ENCODE peak calls at places on chromosomes 2 and 18, in six cellular contexts. L is Right ventricle myocardium superior, P is left colon, K is upper lobe of right lung, U is PC-3, Z is left ventricle myocardium superior. S is an unnamed sample.
A peak's percentile ranks its signal among the peaks of the same experiment; 100 is the strongest.

GRCh38 chr2:239903803-239904202 is 121.3 kb downstream of the NDUFA10 start:
- ATAC-seq in Z (no peak), U (no peak), P (no peak), K (no peak), L (no peak), S (no peak)

GRCh38 chr2:2938481-2938880 is 439.1 kb downstream of the EIPR1 start:
- ATAC-seq in L (no peak), K (no peak), U (no peak), Z (no peak), P (no peak), S (no peak)

GRCh38 chr2:229752970-229753729 is 38.8 kb upstream of the DNER start:
- ATAC-seq in L (no peak), P (peak; percentile 26), K (peak; percentile 51), U (no peak), Z (no peak), S (no peak)

GRCh38 chr2:8300905-8301304 is 381.0 kb upstream of the ID2 start:
- ATAC-seq in Z (no peak), P (no peak), K (no peak), U (no peak), L (no peak), S (no peak)

GRCh38 chr18:54223568-54224241 is 764 bp downstream of the MBD2 start:
- ATAC-seq in L (peak; percentile 16), P (peak; percentile 71), Z (no peak), U (peak; percentile 27), K (peak; percentile 20), S (peak; percentile 67)

GRCh38 chr2:187138240-187138639 is 289.3 kb upstream of the ZSWIM2 start:
- ATAC-seq in U (peak; percentile 82), P (peak; percentile 42), K (peak; percentile 64), Z (peak; percentile 82), L (peak; percentile 85), S (no peak)

GRCh38 chr2:234686088-234686890 is 189.4 kb upstream of the ARL4C start:
- ATAC-seq in L (no peak), Z (no peak), P (no peak), U (peak; percentile 50), K (peak; percentile 37), S (no peak)

GRCh38 chr2:200901459-200902072 is 12.4 kb downstream of the NIF3L1 start:
- ATAC-seq in K (peak; percentile 96), U (peak; percentile 92), P (peak; percentile 90), Z (peak; percentile 78), L (peak; percentile 77), S (peak; percentile 99)

GRCh38 chr2:70888389-70888924 is 47.2 kb upstream of the ATP6V1B1 start:
- ATAC-seq in P (no peak), U (no peak), K (no peak), Z (no peak), L (no peak), S (no peak)

GRCh38 chr2:10123281-10123680 is 742 bp downstream of the RRM2 start:
- ATAC-seq in P (no peak), K (no peak), Z (no peak), U (no peak), L (no peak), S (no peak)

GRCh38 chr2:41544709-41545108 is 503.1 kb upstream of the PKDCC start:
- ATAC-seq in U (no peak), K (no peak), P (no peak), Z (no peak), L (no peak), S (no peak)

GRCh38 chr2:240168041-240168440 is 27.6 kb upstream of the OTOS start:
- ATAC-seq in U (no peak), K (no peak), P (no peak), Z (no peak), L (no peak), S (no peak)

GRCh38 chr2:147913701-147914480 is 69.1 kb downstream of the ACVR2A start:
- ATAC-seq in Z (no peak), U (peak; percentile 22), L (no peak), K (peak; percentile 40), P (no peak), S (no peak)